ENCODE peak calls at places on chromosomes 13 and 19, in four cellular contexts. Z is AG09309; Y is stimulated activated CD4-positive, alpha-beta T cell treated with anti-CD3 and anti-CD28 coated beads, Interleukin-2, amount 100 ng/mL, for 48 hours; W is AG08396. A is an unnamed sample.

GRCh38 chr13:50220938-50221337 is 205.7 kb downstream of the KCNRG start:
- DNase-seq in Z (no peak), Y (no peak), W (no peak), A (no peak)

GRCh38 chr19:57776764-57777296 is 7.4 kb downstream of the ZNF586 start:
- DNase-seq in Y (no peak), Z (no peak), W (no peak), A (no peak)

GRCh38 chr13:49494645-49495044 is 1.1 kb upstream of the PHF11 start:
- DNase-seq in W (no peak), Z (no peak), Y (no peak), A (no peak)

GRCh38 chr13:48138270-48138669 is 43.4 kb upstream of the MED4 start:
- DNase-seq in Z (no peak), W (no peak), Y (peak; percentile 15), A (no peak)

GRCh38 chr13:87671031-87671823 is at the start of gene SLITRK5:
- DNase-seq in Z (no peak), W (peak; percentile 79), Y (peak; percentile 61), A (no peak)

GRCh38 chr19:27742041-27742440 is 1470.9 kb downstream of the UQCRFS1 start:
- DNase-seq in Z (no peak), W (no peak), Y (no peak), A (no peak)

GRCh38 chr19:41871573-41872383 is 5.3 kb upstream of the CD79A start:
- DNase-seq in Z (no peak), Y (peak; percentile 57), W (no peak), A (no peak)

GRCh38 chr19:18292810-18293641 is 11.6 kb upstream of the JUND start:
- DNase-seq in Z (no peak), Y (peak; percentile 52), W (peak; percentile 80), A (no peak)

GRCh38 chr13:51814825-51815650 is 11.1 kb upstream of the DHRS12 start:
- DNase-seq in Y (peak; percentile 72), Z (no peak), W (peak; percentile 70), A (no peak)

GRCh38 chr19:23183251-23183650 is 66.4 kb downstream of the ZNF730 start:
- DNase-seq in W (no peak), Z (no peak), Y (no peak), A (no peak)

GRCh38 chr19:35457173-35457572 is 9.1 kb downstream of the FFAR2 start:
- DNase-seq in W (no peak), Y (no peak), Z (no peak), A (no peak)

GRCh38 chr13:109938255-109938936 is 152.0 kb upstream of the IRS2 start:
- DNase-seq in W (no peak), Y (no peak), Z (peak; percentile 18), A (peak; percentile 23)

GRCh38 chr13:36713842-36714241 is 40.0 kb downstream of the SERTM1 start:
- DNase-seq in W (no peak), Y (no peak), Z (no peak), A (no peak)

GRCh38 chr13:26541678-26542553 is 15.6 kb upstream of the WASF3 start:
- DNase-seq in Z (no peak), Y (no peak), W (no peak), A (no peak)

GRCh38 chr19:4776436-4777205 is 14.9 kb upstream of the FEM1A start:
- DNase-seq in W (no peak), Y (no peak), Z (no peak), A (no peak)

GRCh38 chr13:40985596-40986327 is 33.4 kb downstream of the ELF1 start:
- DNase-seq in Y (no peak), Z (no peak), W (no peak), A (no peak)

GRCh38 chr19:29516358-29516725 is 9.5 kb upstream of the VSTM2B start:
- DNase-seq in Z (no peak), W (no peak), Y (no peak), A (no peak)

GRCh38 chr19:2733930-2734588 is 5.8 kb downstream of the SLC39A3 start:
- DNase-seq in Z (no peak), W (no peak), Y (no peak), A (no peak)

GRCh38 chr13:33494596-33495214 is 209.2 kb upstream of the STARD13 start:
- DNase-seq in W (peak; percentile 28), Y (no peak), Z (no peak), A (peak; percentile 45)

GRCh38 chr19:19821366-19822147 is at the start of gene ZNF506:
- DNase-seq in Z (peak; percentile 88), Y (peak; percentile 91), W (peak; percentile 93), A (peak; percentile 77)